ENCODE peak calls at places on chromosomes 12 and 14, in seven cellular contexts. N, E, S, G, V, A and I are unnamed samples.

GRCh38 chr12:112969547-112970306 is 8.6 kb upstream of the OAS2 start:
- DNase-seq in N (no peak), E (no peak), S (no peak), G (no peak), V (no peak), A (no peak), I (no peak)

GRCh38 chr12:115223322-115223721 is 539.3 kb upstream of the TBX3 start:
- DNase-seq in N (no peak), E (no peak), S (no peak), G (peak), V (no peak), A (no peak), I (no peak)

GRCh38 chr12:26401874-26402273 is 206.5 kb downstream of the SSPN start:
- DNase-seq in N (no peak), E (no peak), S (no peak), G (no peak), V (no peak), A (no peak), I (no peak)

GRCh38 chr12:21065845-21066244 is 65.1 kb upstream of the SLCO1B1 start:
- DNase-seq in N (no peak), E (no peak), S (peak), G (no peak), V (no peak), A (no peak), I (no peak)

GRCh38 chr12:87816186-87816585 is 213.0 kb downstream of the C12orf50 start:
- DNase-seq in N (peak), E (no peak), S (no peak), G (no peak), V (no peak), A (no peak), I (no peak)

GRCh38 chr14:104103061-104104005 is 17.8 kb downstream of the ASPG start:
- DNase-seq in N (no peak), E (peak), S (no peak), G (no peak), V (no peak), A (peak), I (no peak)

GRCh38 chr12:1918875-1919236 is 404 bp upstream of the CACNA2D4 start:
- DNase-seq in N (no peak), E (no peak), S (no peak), G (no peak), V (no peak), A (no peak), I (no peak)

GRCh38 chr12:118315821-118316220 is 56.9 kb downstream of the TAOK3 start:
- DNase-seq in N (no peak), E (no peak), S (no peak), G (no peak), V (no peak), A (no peak), I (no peak)

GRCh38 chr14:105172476-105172875 is 3.9 kb upstream of the JAG2 start:
- DNase-seq in N (no peak), E (no peak), S (no peak), G (no peak), V (no peak), A (no peak), I (no peak)

GRCh38 chr12:106634206-106634605 is 51.4 kb downstream of the RFX4 start:
- DNase-seq in N (no peak), E (no peak), S (no peak), G (no peak), V (no peak), A (no peak), I (no peak)

GRCh38 chr12:59844775-59845174 is 248.9 kb downstream of the SLC16A7 start:
- DNase-seq in N (no peak), E (no peak), S (no peak), G (no peak), V (no peak), A (no peak), I (no peak)

GRCh38 chr14:38409081-38409705 is 153.3 kb upstream of the CLEC14A start:
- DNase-seq in N (no peak), E (no peak), S (no peak), G (no peak), V (no peak), A (no peak), I (no peak)

GRCh38 chr12:113056631-113057488 is at the start of gene DTX1:
- DNase-seq in N (no peak), E (peak), S (no peak), G (no peak), V (no peak), A (peak), I (no peak)

GRCh38 chr12:66210840-66211239 is 21.8 kb downstream of the IRAK3 start:
- DNase-seq in N (no peak), E (no peak), S (no peak), G (peak), V (no peak), A (no peak), I (no peak)

GRCh38 chr12:122884860-122885259 is 11.1 kb downstream of the VPS37B start:
- DNase-seq in N (no peak), E (no peak), S (no peak), G (peak), V (no peak), A (no peak), I (no peak)

GRCh38 chr14:95545769-95546168 is 10.9 kb downstream of the GLRX5 start:
- DNase-seq in N (no peak), E (no peak), S (no peak), G (peak), V (no peak), A (no peak), I (no peak)

GRCh38 chr14:33691907-33692306 is 259.0 kb downstream of the EGLN3 start:
- DNase-seq in N (no peak), E (no peak), S (no peak), G (no peak), V (no peak), A (no peak), I (no peak)

GRCh38 chr14:25484194-25484593 is 434.2 kb upstream of the STXBP6 start:
- DNase-seq in N (no peak), E (no peak), S (no peak), G (no peak), V (no peak), A (no peak), I (no peak)

GRCh38 chr14:73795974-73796373 is 55.7 kb upstream of the PTGR2 start:
- DNase-seq in N (no peak), E (no peak), S (peak), G (peak), V (no peak), A (no peak), I (no peak)

GRCh38 chr14:93676416-93676958 is 111.8 kb downstream of the PRIMA1 start:
- DNase-seq in N (no peak), E (no peak), S (no peak), G (no peak), V (no peak), A (no peak), I (no peak)

GRCh38 chr12:92185052-92185451 is 39.4 kb upstream of the BTG1 start:
- DNase-seq in N (no peak), E (no peak), S (no peak), G (no peak), V (no peak), A (no peak), I (no peak)

GRCh38 chr14:77181603-77182437 is at the start of gene TMEM63C:
- DNase-seq in N (no peak), E (no peak), S (peak), G (no peak), V (no peak), A (no peak), I (no peak)

GRCh38 chr12:57744194-57744776 is 554 bp upstream of the TSPAN31 start:
- DNase-seq in N (peak), E (peak), S (peak), G (peak), V (peak), A (peak), I (peak)

GRCh38 chr12:67925077-67925476 is 64.2 kb upstream of the IFNG-AS1 start:
- DNase-seq in N (no peak), E (no peak), S (no peak), G (peak), V (no peak), A (no peak), I (no peak)

GRCh38 chr14:57749267-57749666 is 116.6 kb downstream of the SLC35F4 start:
- DNase-seq in N (no peak), E (no peak), S (no peak), G (peak), V (no peak), A (no peak), I (no peak)

GRCh38 chr14:102363182-102363952 is 626 bp downstream of the TECPR2 start:
- DNase-seq in N (no peak), E (peak), S (no peak), G (peak), V (peak), A (no peak), I (peak)

GRCh38 chr14:104155513-104155912 is 17.1 kb downstream of the KIF26A start:
- DNase-seq in N (no peak), E (peak), S (no peak), G (no peak), V (no peak), A (no peak), I (no peak)

GRCh38 chr12:124919646-124920352 is 5.3 kb upstream of the UBC start:
- DNase-seq in N (no peak), E (no peak), S (peak), G (peak), V (no peak), A (no peak), I (no peak)

GRCh38 chr12:62841841-62842240 is 93.1 kb downstream of the PPM1H start:
- DNase-seq in N (no peak), E (no peak), S (no peak), G (no peak), V (peak), A (no peak), I (no peak)

GRCh38 chr12:16330554-16330953 is 16.9 kb upstream of the MGST1 start:
- DNase-seq in N (no peak), E (no peak), S (no peak), G (no peak), V (no peak), A (no peak), I (no peak)

GRCh38 chr14:39232554-39233415 is 930 bp upstream of the MIA2 start:
- DNase-seq in N (peak), E (no peak), S (peak), G (peak), V (no peak), A (peak), I (no peak)

GRCh38 chr12:47165934-47166333 is 86.2 kb upstream of the AMIGO2 start:
- DNase-seq in N (no peak), E (no peak), S (no peak), G (no peak), V (no peak), A (no peak), I (no peak)

GRCh38 chr12:47164116-47164515 is 84.4 kb upstream of the AMIGO2 start:
- DNase-seq in N (no peak), E (no peak), S (no peak), G (no peak), V (no peak), A (no peak), I (no peak)

GRCh38 chr12:47160296-47161244 is 80.8 kb upstream of the AMIGO2 start:
- DNase-seq in N (no peak), E (no peak), S (no peak), G (no peak), V (no peak), A (no peak), I (no peak)

GRCh38 chr12:47166365-47166764 is 86.6 kb upstream of the AMIGO2 start:
- DNase-seq in N (no peak), E (no peak), S (no peak), G (no peak), V (no peak), A (no peak), I (no peak)

DNA sequence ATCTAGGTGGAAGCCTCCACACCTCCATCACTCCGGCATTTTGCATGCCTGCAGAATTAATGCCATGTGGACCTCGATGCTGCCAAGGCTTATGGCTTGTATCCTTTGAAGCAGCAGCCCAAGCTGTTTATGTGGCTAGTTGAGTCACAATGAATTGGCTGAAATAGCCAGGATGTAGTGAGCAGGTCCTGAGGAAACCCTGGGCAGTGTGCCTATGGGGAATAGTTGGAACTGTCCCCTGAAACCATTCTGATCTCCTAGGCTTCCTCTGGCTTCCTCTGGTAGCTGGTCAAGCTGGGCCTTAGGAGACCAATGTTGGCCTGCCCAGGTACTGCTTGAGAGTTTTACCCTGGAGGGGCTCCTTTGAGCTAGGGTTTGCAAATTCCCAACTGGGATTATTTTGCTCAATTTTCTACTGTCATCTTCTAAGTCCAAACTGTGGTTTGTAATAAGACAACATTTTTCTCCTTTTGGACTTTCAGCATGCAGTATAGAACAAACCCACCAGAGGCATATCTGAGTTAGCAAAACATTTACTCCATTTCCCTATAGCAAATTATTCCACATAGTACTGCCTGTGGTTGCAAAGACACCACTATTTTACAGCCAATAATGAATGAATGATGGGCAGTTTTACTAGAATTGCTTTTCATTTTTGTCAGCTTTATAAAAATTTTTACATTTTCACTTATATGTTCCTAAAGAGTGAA is 85.1 kb upstream of the AMIGO2 start:
- DNase-seq in N (peak), E (no peak), S (no peak), G (peak), V (no peak), A (no peak), I (no peak)
- TF ChIP-seq CTCF in N (no peak), E (no peak), S (no peak), G (peak), V (no peak), A (no peak), I (no peak)

DNA sequence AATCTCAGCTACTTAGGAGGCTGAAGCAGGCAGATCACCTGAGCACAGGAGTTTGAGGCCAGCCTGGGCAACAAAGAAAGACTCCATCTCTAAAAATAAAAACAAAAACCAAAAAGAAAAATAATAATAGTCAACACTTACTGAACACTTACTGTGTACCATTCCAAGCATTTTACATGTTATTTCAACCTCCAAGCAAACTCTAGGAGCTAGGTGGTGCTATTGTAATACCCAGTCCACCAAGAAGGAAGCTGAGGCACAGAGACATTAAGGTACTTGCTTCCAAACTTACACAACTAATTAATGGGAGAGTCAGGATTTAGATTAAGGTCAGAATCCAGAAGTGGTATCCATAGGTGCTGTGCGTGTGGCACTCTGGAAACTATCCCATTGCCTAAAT is 13.7 kb upstream of the OR6J1 start:
- DNase-seq in N (no peak), E (no peak), S (no peak), G (peak), V (no peak), A (no peak), I (no peak)
- TF ChIP-seq CTCF in N (peak), E (peak), S (no peak), G (peak), V (no peak), A (peak), I (no peak)

GRCh38 chr12:17588968-17589367 is 501.0 kb downstream of the RERGL start:
- DNase-seq in N (no peak), E (no peak), S (peak), G (no peak), V (no peak), A (no peak), I (no peak)
- TF ChIP-seq CTCF in N (no peak), E (no peak), S (peak), G (peak), V (no peak), A (peak), I (no peak)

GRCh38 chr12:46457958-46458357 is 85.4 kb upstream of the SLC38A2 start:
- DNase-seq in N (no peak), E (no peak), S (no peak), G (no peak), V (no peak), A (no peak), I (no peak)

GRCh38 chr12:46458500-46459106 is 86.0 kb upstream of the SLC38A2 start:
- DNase-seq in N (no peak), E (no peak), S (no peak), G (no peak), V (no peak), A (no peak), I (no peak)

GRCh38 chr12:46459881-46460545 is 87.4 kb upstream of the SLC38A2 start:
- DNase-seq in N (no peak), E (peak), S (no peak), G (no peak), V (peak), A (no peak), I (no peak)

GRCh38 chr12:46460682-46461215 is 88.2 kb upstream of the SLC38A2 start:
- DNase-seq in N (no peak), E (no peak), S (no peak), G (no peak), V (no peak), A (no peak), I (no peak)

GRCh38 chr12:46459111-46459510 is 86.5 kb upstream of the SLC38A2 start:
- DNase-seq in N (peak), E (no peak), S (no peak), G (peak), V (no peak), A (no peak), I (no peak)
- TF ChIP-seq CTCF in N (no peak), E (no peak), S (no peak), G (no peak), V (no peak), A (no peak), I (no peak)

DNA sequence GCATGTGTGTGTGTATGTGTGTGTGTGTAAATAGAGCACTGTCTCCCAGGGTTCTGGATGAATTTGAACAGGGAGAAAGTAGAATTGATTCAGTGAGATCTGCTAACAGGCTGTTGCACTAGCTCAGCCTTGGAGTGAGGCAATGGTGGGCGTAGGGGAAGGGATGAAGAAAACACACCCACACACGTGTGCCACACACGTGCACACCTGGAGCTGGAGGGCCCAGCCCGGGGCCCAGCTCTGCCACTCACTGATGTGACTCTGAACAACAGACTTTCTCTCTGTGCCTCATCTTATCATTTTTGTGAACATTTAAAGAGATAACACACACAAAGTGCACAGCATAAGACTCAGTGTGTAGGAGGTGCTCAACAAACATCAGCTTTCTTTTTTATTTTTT is 4.2 kb downstream of the ACACB start:
- DNase-seq in N (no peak), E (no peak), S (no peak), G (no peak), V (no peak), A (no peak), I (no peak)
- TF ChIP-seq CTCF in N (no peak), E (no peak), S (no peak), G (no peak), V (no peak), A (no peak), I (no peak)

GRCh38 chr12:71870409-71870808 is 30.9 kb downstream of the TBC1D15 start:
- DNase-seq in N (no peak), E (no peak), S (no peak), G (no peak), V (no peak), A (no peak), I (no peak)
- TF ChIP-seq CTCF in N (no peak), E (no peak), S (no peak), G (no peak), V (no peak), A (no peak), I (no peak)

GRCh38 chr14:90698379-90698869 is 117.8 kb downstream of the TTC7B start:
- DNase-seq in N (no peak), E (peak), S (no peak), G (peak), V (peak), A (no peak), I (no peak)

GRCh38 chr14:90700928-90701776 is 115.1 kb downstream of the TTC7B start:
- DNase-seq in N (no peak), E (no peak), S (no peak), G (no peak), V (no peak), A (no peak), I (no peak)

GRCh38 chr14:90697577-90698206 is 118.5 kb downstream of the TTC7B start:
- DNase-seq in N (peak), E (peak), S (peak), G (peak), V (peak), A (peak), I (no peak)

GRCh38 chr14:90697146-90697545 is 119.1 kb downstream of the TTC7B start:
- DNase-seq in N (no peak), E (no peak), S (no peak), G (no peak), V (no peak), A (no peak), I (no peak)

GRCh38 chr14:90699016-90699415 is 117.2 kb downstream of the TTC7B start:
- DNase-seq in N (no peak), E (no peak), S (no peak), G (no peak), V (no peak), A (no peak), I (no peak)
- TF ChIP-seq CTCF in N (no peak), E (no peak), S (no peak), G (no peak), V (no peak), A (no peak), I (no peak)

DNA sequence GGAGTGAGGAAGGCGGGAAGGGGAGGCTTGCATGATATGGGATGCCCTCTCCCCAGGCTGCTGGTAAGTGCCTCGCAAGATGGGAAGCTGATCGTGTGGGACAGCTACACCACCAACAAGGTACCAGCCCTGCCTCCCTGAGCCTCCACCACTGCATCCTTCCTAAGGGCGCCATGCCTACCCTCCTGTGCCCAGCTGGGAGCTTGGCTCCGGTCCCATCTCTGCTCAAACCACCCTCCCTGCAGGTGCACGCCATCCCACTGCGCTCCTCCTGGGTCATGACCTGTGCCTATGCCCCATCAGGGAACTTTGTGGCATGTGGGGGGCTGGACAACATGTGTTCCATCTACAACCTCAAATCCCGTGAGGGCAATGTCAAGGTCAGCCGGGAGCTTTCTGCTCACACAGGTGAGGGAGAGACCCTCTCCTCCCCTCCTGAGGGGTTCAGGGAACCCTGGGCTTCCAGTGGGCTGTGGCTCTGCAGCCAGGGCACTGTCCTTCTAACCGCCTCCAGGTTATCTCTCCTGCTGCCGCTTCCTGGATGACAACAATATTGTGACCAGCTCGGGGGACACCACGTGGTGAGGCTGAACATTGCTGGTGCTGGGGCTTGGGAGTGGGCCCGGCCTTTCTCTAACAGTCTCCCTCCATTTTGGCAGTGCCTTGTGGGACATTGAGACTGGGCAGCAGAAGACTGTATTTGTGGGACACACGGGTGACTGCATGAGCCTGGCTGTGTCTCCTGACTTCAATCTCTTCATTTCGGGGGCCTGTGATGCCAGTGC is 2.6 kb downstream of the GNB3 start:
- DNase-seq in N (no peak), E (no peak), S (peak), G (no peak), V (no peak), A (no peak), I (no peak)
- TF ChIP-seq CTCF in N (no peak), E (no peak), S (peak), G (no peak), V (no peak), A (no peak), I (no peak)